ENCODE peak calls at places on chromosomes 1 and 21, in nine cellular contexts. L is colonic mucosa, F is fibroblast of mammary gland, G is pancreas, V is dorsolateral prefrontal cortex, C is astrocyte of the cerebellum, S is cardiac muscle cell, O is bronchial epithelial cell, R is epithelial cell of esophagus. N is an unnamed sample.
A peak's percentile ranks its signal among the peaks of the same experiment; 100 is the strongest.

GRCh38 chr1:204438628-204439027 is 27.0 kb upstream of the PPP1R15B start:
- DNase-seq in O (peak; percentile 99), G (no peak), L (no peak), R (peak; percentile 99), F (peak; percentile 99), V (no peak), C (peak; percentile 97), S (no peak), N (peak; percentile 99)

GRCh38 chr1:43321331-43321891 is 16.2 kb upstream of the MPL start:
- DNase-seq in G (no peak), L (no peak), S (no peak), R (no peak), C (no peak), O (no peak), F (no peak), V (no peak), N (peak; percentile 14)

GRCh38 chr1:203428981-203429599 is 46.5 kb upstream of the PRELP start:
- DNase-seq in O (peak; percentile 20), G (no peak), R (peak; percentile 15), V (no peak), L (peak; percentile 83), S (peak; percentile 27), C (no peak), F (no peak), N (no peak)

GRCh38 chr1:25834894-25835293 is 15.1 kb downstream of the MTFR1L start:
- DNase-seq in V (no peak), L (no peak), O (no peak), R (no peak), S (no peak), F (no peak), G (no peak), C (no peak), N (no peak)

GRCh38 chr1:216247937-216248336 is 175.3 kb downstream of the USH2A start:
- DNase-seq in C (no peak), O (no peak), S (no peak), F (no peak), L (no peak), V (no peak), R (no peak), G (no peak), N (no peak)

GRCh38 chr1:111193712-111194480 is 6.5 kb downstream of the DENND2D start:
- DNase-seq in F (no peak), R (peak; percentile 72), C (no peak), O (peak; percentile 55), L (peak; percentile 61), S (no peak), V (no peak), G (no peak), N (no peak)

GRCh38 chr1:152473887-152474537 is 36.6 kb upstream of the LCE5A start:
- DNase-seq in R (peak; percentile 58), O (peak; percentile 59), C (no peak), L (no peak), G (no peak), S (no peak), V (no peak), F (peak; percentile 11), N (peak; percentile 36)

GRCh38 chr1:193211539-193211938 is 25.1 kb upstream of the B3GALT2 start:
- DNase-seq in R (peak; percentile 94), O (peak; percentile 96), F (peak; percentile 85), V (no peak), G (no peak), C (peak; percentile 11), S (peak; percentile 30), L (no peak), N (peak; percentile 68)

GRCh38 chr1:30719406-30720270 is 3.7 kb downstream of the MATN1 start:
- DNase-seq in V (no peak), R (peak; percentile 56), L (no peak), G (no peak), O (peak; percentile 35), C (no peak), S (no peak), F (peak; percentile 49), N (peak; percentile 77)
- TF ChIP-seq CTCF in V (no peak), R (no peak), L (no peak), G (no peak), O (no peak), C (no peak), S (no peak), F (no peak), N (no peak)

DNA sequence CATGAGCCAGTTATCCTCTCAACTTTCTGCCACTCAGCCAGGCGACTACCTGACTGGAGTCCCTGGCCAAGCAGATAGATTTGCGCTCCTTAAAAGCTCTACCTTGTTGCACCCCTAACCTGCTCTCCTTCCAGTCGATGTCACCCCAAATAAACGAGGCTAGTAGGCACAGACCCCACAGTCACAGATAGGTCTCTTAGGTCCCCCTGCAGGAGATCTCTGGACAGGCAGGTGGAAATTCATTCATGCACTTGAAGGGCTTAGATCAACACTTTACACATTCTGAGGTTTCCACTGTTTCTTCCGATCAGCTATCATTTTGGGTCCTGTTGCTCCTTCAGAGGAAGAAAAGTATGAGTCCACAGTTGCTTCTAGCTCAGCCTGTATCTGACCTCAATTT is 272.6 kb upstream of the FMN2 start:
- DNase-seq in O (no peak), L (no peak), R (no peak), G (no peak), V (no peak), C (no peak), F (no peak), S (no peak), N (peak; percentile 35)
- TF ChIP-seq CTCF in O (no peak), L (no peak), R (no peak), G (no peak), V (no peak), C (peak; percentile 5), F (no peak), S (no peak), N (peak; percentile 19)

GRCh38 chr1:29181413-29182225 is at the start of gene SRSF4:
- DNase-seq in R (peak; percentile 99), C (peak; percentile 95), V (peak; percentile 95), L (peak; percentile 99), F (peak; percentile 97), S (peak; percentile 98), G (peak; percentile 99), O (peak; percentile 92), N (peak; percentile 97)
- TF ChIP-seq CTCF in R (peak; percentile 29), C (peak; percentile 57), V (peak; percentile 84), L (peak; percentile 78), F (no peak), S (peak; percentile 58), G (peak; percentile 54), O (peak; percentile 91), N (peak; percentile 73)

DNA sequence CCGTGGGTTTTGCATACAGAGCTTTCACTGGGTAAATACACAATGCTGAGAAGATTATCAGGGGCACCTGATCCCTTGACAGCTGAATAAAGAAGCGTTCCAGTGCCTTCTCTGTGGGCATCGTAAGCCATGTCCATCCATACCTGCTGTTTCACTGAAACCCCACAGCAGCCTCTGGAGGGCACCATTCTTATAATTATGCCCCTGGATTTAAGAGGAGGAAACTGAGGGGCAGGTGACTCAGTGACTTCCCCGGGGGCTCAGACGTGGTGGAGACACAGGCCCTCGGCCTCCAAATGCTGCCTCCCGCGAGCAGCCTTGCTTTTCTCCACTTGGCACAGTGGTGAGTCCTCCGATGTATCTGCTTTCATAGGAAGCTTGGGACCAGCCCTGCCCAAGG is 56.7 kb downstream of the B3GALT5 start:
- DNase-seq in O (no peak), C (no peak), S (no peak), F (no peak), R (no peak), L (no peak), G (no peak), V (no peak), N (no peak)
- TF ChIP-seq CTCF in O (no peak), C (no peak), S (no peak), F (no peak), R (no peak), L (no peak), G (no peak), V (no peak), N (no peak)

GRCh38 chr1:33140153-33141149 is 41.4 kb downstream of the TRIM62 start:
- DNase-seq in R (peak; percentile 52), L (no peak), S (no peak), V (no peak), C (no peak), F (peak; percentile 25), G (no peak), O (peak; percentile 45), N (peak; percentile 25)
- TF ChIP-seq CTCF in R (peak; percentile 27), L (no peak), S (peak; percentile 23), V (peak; percentile 12), C (peak; percentile 28), F (no peak), G (no peak), O (no peak), N (no peak)